ENCODE peak calls at places on chromosomes 5 and 9, in four cellular contexts. I is SK-N-SH, C is HCT116, F is H1. K is an unnamed sample.

GRCh38 chr5:26641492-26641891 is 396.9 kb downstream of the CDH9 start:
- DNase-seq in C (no peak), I (no peak), F (no peak), K (no peak)

GRCh38 chr5:178143901-178144300 is 9.8 kb downstream of the NHP2 start:
- DNase-seq in I (no peak), F (no peak), C (no peak), K (no peak)

GRCh38 chr5:66912787-66913186 is 283.8 kb downstream of the CD180 start:
- DNase-seq in F (no peak), I (no peak), C (no peak), K (no peak)

GRCh38 chr5:79459626-79460025 is 54.3 kb downstream of the HOMER1 start:
- DNase-seq in F (no peak), I (no peak), C (no peak), K (no peak)

GRCh38 chr9:35553670-35554543 is 51.2 kb upstream of the TESK1 start:
- DNase-seq in F (peak), C (peak), I (peak), K (peak)

GRCh38 chr9:4324513-4324912 is 24.6 kb upstream of the GLIS3 start:
- DNase-seq in C (no peak), F (no peak), I (no peak), K (no peak)

GRCh38 chr5:117188207-117188606 is 613.6 kb upstream of the SEMA6A start:
- DNase-seq in C (no peak), I (no peak), F (no peak), K (no peak)

GRCh38 chr9:107131108-107131799 is 151.8 kb upstream of the RAD23B start:
- DNase-seq in C (no peak), F (no peak), I (no peak), K (peak)

GRCh38 chr5:73709536-73710129 is 83.6 kb downstream of the ARHGEF28 start:
- DNase-seq in I (no peak), C (no peak), F (no peak), K (peak)

GRCh38 chr5:44365351-44365750 is 23.9 kb downstream of the FGF10 start:
- DNase-seq in C (no peak), F (no peak), I (no peak), K (no peak)

GRCh38 chr9:119453980-119454379 is 84.7 kb upstream of the BRINP1 start:
- DNase-seq in I (no peak), C (no peak), F (no peak), K (no peak)

GRCh38 chr9:121009657-121010056 is 40.4 kb downstream of the C5 start:
- DNase-seq in C (no peak), F (no peak), I (no peak), K (no peak)

GRCh38 chr5:97676608-97677007 is 493.6 kb upstream of the RIOK2 start:
- DNase-seq in C (no peak), I (no peak), F (no peak), K (no peak)

GRCh38 chr5:134510970-134511795 is 14.3 kb upstream of the JADE2 start:
- DNase-seq in I (no peak), C (no peak), F (peak), K (peak)

GRCh38 chr5:28344803-28345433 is 1306.5 kb upstream of the CDH9 start:
- DNase-seq in F (no peak), C (no peak), I (peak), K (peak)

GRCh38 chr9:90872835-90873294 is 71.2 kb downstream of the SYK start:
- DNase-seq in I (no peak), F (no peak), C (no peak), K (no peak)

GRCh38 chr9:14314929-14315753 is 1.2 kb upstream of the NFIB start:
- DNase-seq in F (peak), C (no peak), I (peak), K (peak)

GRCh38 chr9:109276469-109277440 is 44.1 kb downstream of the EPB41L4B start:
- DNase-seq in F (no peak), C (no peak), I (no peak), K (no peak)

GRCh38 chr9:86405926-86406325 is 51.7 kb upstream of the TUT7 start:
- DNase-seq in C (peak), I (no peak), F (no peak), K (no peak)

GRCh38 chr9:126844085-126844484 is 16.4 kb upstream of the ZBTB34 start:
- DNase-seq in C (no peak), F (no peak), I (no peak), K (no peak)
- TF ChIP-seq JUND in C (no peak), F (no peak), I (peak), K (no peak)

GRCh38 chr9:73470766-73471165 is 319.1 kb downstream of the ANXA1 start:
- DNase-seq in I (no peak), F (no peak), C (no peak), K (no peak)
- TF ChIP-seq JUND in I (no peak), F (no peak), C (no peak), K (no peak)

GRCh38 chr5:110727025-110727314 is 499 bp upstream of the TMEM232 start:
- DNase-seq in C (no peak), F (no peak), I (no peak), K (peak)

GRCh38 chr5:110726249-110727024 is at the start of gene TMEM232:
- DNase-seq in I (peak), F (peak), C (no peak), K (peak)
- TF ChIP-seq JUND in I (no peak), F (no peak), C (no peak), K (no peak)

DNA sequence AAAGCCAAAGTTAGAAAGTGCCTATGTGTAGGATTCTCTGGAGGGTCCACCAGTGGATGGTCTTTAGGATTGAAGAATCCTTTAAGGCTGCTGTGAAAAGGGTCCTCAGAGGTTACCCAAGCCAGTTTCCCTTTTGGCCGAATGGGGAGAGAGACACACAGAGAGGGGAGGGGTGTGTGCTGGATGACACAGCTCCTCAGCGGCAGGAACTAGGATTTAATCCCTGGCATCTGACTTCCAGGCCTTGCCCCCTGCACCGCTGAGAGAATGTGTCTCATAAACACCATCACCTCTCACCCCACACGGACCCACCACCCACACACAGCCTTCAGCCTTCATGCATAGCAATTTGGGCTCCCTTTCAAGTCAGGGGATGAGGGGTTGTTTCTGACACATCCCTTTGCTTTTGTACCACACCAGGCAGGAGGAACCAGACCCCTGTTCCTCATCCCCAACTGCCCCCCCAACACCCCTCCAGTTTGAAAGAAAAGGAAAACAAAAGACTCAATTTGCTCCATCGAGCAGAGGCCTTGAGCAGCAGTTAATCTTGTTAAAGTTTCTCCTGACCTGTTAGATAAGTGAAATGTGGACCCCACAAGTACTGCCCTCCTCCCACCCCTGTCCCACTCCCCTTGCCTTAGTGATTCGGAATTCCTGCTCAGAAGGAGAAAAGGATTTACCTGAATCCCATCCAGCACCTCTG is 4.0 kb downstream of the PAPPA start:
- DNase-seq in F (no peak), C (no peak), I (no peak), K (no peak)
- TF ChIP-seq JUND in F (no peak), C (no peak), I (no peak), K (no peak)

GRCh38 chr9:7118653-7119052 is 360.9 kb downstream of the KDM4C start:
- DNase-seq in I (no peak), C (no peak), F (no peak), K (no peak)

GRCh38 chr9:7123743-7124142 is 366.0 kb downstream of the KDM4C start:
- DNase-seq in I (no peak), C (peak), F (no peak), K (no peak)

GRCh38 chr9:7121664-7122063 is 363.9 kb downstream of the KDM4C start:
- DNase-seq in C (no peak), I (no peak), F (no peak), K (no peak)

GRCh38 chr9:7119612-7120011 is 361.8 kb downstream of the KDM4C start:
- DNase-seq in I (no peak), F (no peak), C (no peak), K (no peak)

GRCh38 chr9:7121055-7121454 is 363.3 kb downstream of the KDM4C start:
- DNase-seq in C (no peak), I (no peak), F (no peak), K (no peak)
- TF ChIP-seq JUND in C (no peak), I (no peak), F (no peak), K (no peak)

GRCh38 chr9:24434183-24434582 is 111.5 kb downstream of the IZUMO3 start:
- DNase-seq in C (no peak), I (no peak), F (no peak), K (no peak)
- TF ChIP-seq JUND in C (no peak), I (no peak), F (no peak), K (no peak)